ENCODE peak calls at places on chromosome 22, in six cellular contexts. A is EH; D is T-helper 9 cell; V is activated T-helper 1 cell treated with anti-CD3 and anti-CD28 coated beads, Interleukin-12 subunit alpha, Interleukin-12 subunit beta, Interleukin-2, Interleukin-4 antibody, amounts not matched to agents 30 ng/mL and 10 ng/mL and 1 ng/mL, durations not matched to agents 14 hours and 24 hours and 36 hours; E is stimulated activated CD4-positive, alpha-beta T cell treated with anti-CD3 and anti-CD28 coated beads, Interleukin-1b, Interleukin-23, amount 100 ng/mL, for 24 hours; C is amygdala. H is an unnamed sample.

GRCh38 chr22:50675553-50676199 is 3.1 kb downstream of the SHANK3 start:
- DNase-seq in A (no peak), V (no peak), D (no peak), E (no peak), C (no peak), H (no peak)

GRCh38 chr22:24433868-24434471 is 6.6 kb downstream of the ADORA2A start:
- DNase-seq in A (peak; percentile 80), V (no peak), E (no peak), D (no peak), C (no peak), H (no peak)

GRCh38 chr22:25051073-25051472 is 98.6 kb downstream of the KIAA1671 start:
- DNase-seq in A (no peak), E (no peak), V (no peak), D (no peak), C (no peak), H (no peak)

GRCh38 chr22:22897036-22897435 is 9.4 kb downstream of the IGLL5 start:
- DNase-seq in E (no peak), C (no peak), V (no peak), D (no peak), A (no peak), H (peak; percentile 0)

GRCh38 chr22:48883211-48883960 is 944.3 kb downstream of the BRD1 start:
- DNase-seq in E (no peak), A (no peak), C (no peak), V (no peak), D (no peak), H (no peak)

GRCh38 chr22:44351685-44352377 is 39.1 kb upstream of the SHISAL1 start:
- DNase-seq in A (peak; percentile 94), V (no peak), C (no peak), D (no peak), E (no peak), H (peak; percentile 42)

GRCh38 chr22:22233081-22233480 is 11.5 kb upstream of the VPREB1 start:
- DNase-seq in V (no peak), E (no peak), C (no peak), A (no peak), D (no peak), H (no peak)

GRCh38 chr22:36355362-36355761 is 32.4 kb downstream of the MYH9 start:
- DNase-seq in C (no peak), V (no peak), A (no peak), D (no peak), E (no peak), H (no peak)

GRCh38 chr22:24117942-24118341 is 63.3 kb upstream of the SUSD2 start:
- DNase-seq in C (no peak), A (no peak), V (no peak), D (no peak), E (no peak), H (no peak)

GRCh38 chr22:23245045-23245798 is 64.9 kb downstream of the BCR start:
- DNase-seq in E (no peak), A (peak; percentile 33), V (no peak), D (no peak), C (no peak), H (no peak)

GRCh38 chr22:32539631-32540449 is 65.2 kb downstream of the FBXO7 start:
- DNase-seq in C (no peak), A (peak; percentile 35), E (no peak), V (no peak), D (no peak), H (no peak)

GRCh38 chr22:32661737-32662586 is 139.5 kb upstream of the TIMP3 start:
- DNase-seq in C (no peak), E (no peak), A (peak; percentile 93), V (no peak), D (no peak), H (no peak)

GRCh38 chr22:20581503-20582170 is 74.2 kb downstream of the MED15 start:
- DNase-seq in C (no peak), A (no peak), D (no peak), V (no peak), E (no peak), H (no peak)

GRCh38 chr22:48753381-48753730 is 1074.3 kb downstream of the BRD1 start:
- DNase-seq in E (no peak), A (no peak), V (no peak), C (no peak), D (no peak), H (peak; percentile 5)

GRCh38 chr22:37716708-37717107 is 19.9 kb downstream of the TRIOBP start:
- DNase-seq in C (no peak), D (no peak), E (no peak), V (no peak), A (peak; percentile 44), H (no peak)

GRCh38 chr22:40890881-40891280 is 29.0 kb upstream of the DNAJB7 start:
- DNase-seq in E (no peak), A (peak; percentile 33), C (no peak), D (no peak), V (no peak), H (no peak)

GRCh38 chr22:37088108-37088605 is 21.4 kb downstream of the TMPRSS6 start:
- DNase-seq in C (no peak), A (peak; percentile 49), V (no peak), D (no peak), E (no peak), H (no peak)

GRCh38 chr22:17724678-17725464 is 49.4 kb downstream of the BID start:
- DNase-seq in V (no peak), D (no peak), E (no peak), A (no peak), C (no peak), H (no peak)

GRCh38 chr22:30881361-30882180 is 87.0 kb downstream of the MORC2 start:
- DNase-seq in D (no peak), V (no peak), C (no peak), A (peak; percentile 6), E (no peak), H (no peak)

GRCh38 chr22:49524362-49524761 is 303.3 kb downstream of the BRD1 start:
- DNase-seq in A (no peak), D (no peak), V (no peak), E (no peak), C (no peak), H (no peak)

GRCh38 chr22:23115369-23115768 is 26.4 kb downstream of the RSPH14 start:
- DNase-seq in A (no peak), V (no peak), D (no peak), E (no peak), C (no peak), H (no peak)

GRCh38 chr22:44133901-44134511 is 46.7 kb upstream of the PARVG start:
- DNase-seq in C (no peak), D (no peak), A (peak; percentile 88), V (no peak), E (no peak), H (no peak)

H was measured in omental fat pad.